ENCODE peak calls at places on chromosomes 16 and 17, in nine cellular contexts. D is spleen; O is C1 segment of cervical spinal cord; Y is NCI-H1105; W is effector CD8-positive, alpha-beta T cell; K is thoracic aorta; I is fibroblast of the conjunctiva; N is A549; E is left colon. V is an unnamed sample.

GRCh38 chr17:47316316-47316715 is 7.4 kb upstream of the EFCAB13 start:
- DNase-seq in D (no peak), O (no peak), Y (no peak), W (no peak), K (no peak), I (peak), N (no peak), E (no peak), V (no peak)

GRCh38 chr17:18141210-18141803 is 32.8 kb downstream of the MYO15A start:
- DNase-seq in D (no peak), O (no peak), Y (peak), W (no peak), K (no peak), I (peak), N (peak), E (no peak), V (peak)

GRCh38 chr17:40315678-40316570 is 6.9 kb downstream of the RARA start:
- DNase-seq in D (no peak), O (no peak), Y (no peak), W (no peak), K (no peak), I (no peak), N (no peak), E (no peak), V (no peak)

GRCh38 chr16:31441956-31442355 is 633 bp downstream of the ZNF843 start:
- DNase-seq in D (no peak), O (no peak), Y (no peak), W (no peak), K (no peak), I (no peak), N (no peak), E (no peak), V (no peak)

GRCh38 chr17:36721560-36722120 is 120.3 kb downstream of the MRM1 start:
- DNase-seq in D (no peak), O (no peak), Y (peak), W (no peak), K (no peak), I (no peak), N (no peak), E (no peak), V (no peak)

GRCh38 chr16:81003610-81004460 is 2.9 kb downstream of the CMC2 start:
- DNase-seq in D (no peak), O (no peak), Y (no peak), W (no peak), K (no peak), I (no peak), N (no peak), E (no peak), V (peak)

GRCh38 chr16:68790944-68791343 is 52.4 kb upstream of the TANGO6 start:
- DNase-seq in D (no peak), O (no peak), Y (no peak), W (no peak), K (no peak), I (no peak), N (no peak), E (no peak), V (no peak)

GRCh38 chr16:89784409-89784808 is 32.0 kb downstream of the FANCA start:
- DNase-seq in D (no peak), O (no peak), Y (no peak), W (no peak), K (no peak), I (no peak), N (no peak), E (no peak), V (no peak)

GRCh38 chr16:81266680-81267095 is 28.2 kb downstream of the BCO1 start:
- DNase-seq in D (no peak), O (no peak), Y (no peak), W (no peak), K (no peak), I (no peak), N (no peak), E (peak), V (no peak)

GRCh38 chr16:75319513-75320401 is 68.3 kb upstream of the BCAR1 start:
- DNase-seq in D (no peak), O (no peak), Y (no peak), W (no peak), K (no peak), I (peak), N (no peak), E (no peak), V (no peak)

GRCh38 chr16:88511911-88512310 is 58.3 kb upstream of the ZC3H18 start:
- DNase-seq in D (no peak), O (no peak), Y (no peak), W (no peak), K (no peak), I (no peak), N (no peak), E (no peak), V (no peak)

GRCh38 chr17:81701288-81702071 is 1.7 kb upstream of the MRPL12 start:
- DNase-seq in D (peak), O (no peak), Y (no peak), W (no peak), K (no peak), I (no peak), N (no peak), E (no peak), V (peak)